ENCODE peak calls at places on chromosomes 16 and 17, in ten cellular contexts. M, G, J, I, K, D, H, Q, O and C are unnamed samples.

GRCh38 chr17:7440823-7441174 is 1.5 kb downstream of the FGF11 start:
- DNase-seq in H (no peak), D (no peak), M (peak), Q (no peak), O (no peak), K (no peak), J (no peak), I (no peak), G (peak), C (peak)

GRCh38 chr17:81397314-81398169 is 2.3 kb downstream of the BAHCC1 start:
- DNase-seq in K (peak), G (peak), Q (peak), H (no peak), D (no peak), I (peak), O (no peak), J (peak), M (peak), C (no peak)

GRCh38 chr17:62882878-62883277 is 74.8 kb upstream of the MARCHF10 start:
- DNase-seq in I (peak), M (peak), G (peak), Q (peak), H (no peak), O (no peak), J (peak), D (no peak), K (no peak), C (no peak)

GRCh38 chr16:52573365-52574104 is 26.6 kb upstream of the TOX3 start:
- DNase-seq in Q (no peak), D (no peak), K (peak), J (no peak), G (no peak), O (no peak), I (no peak), M (no peak), H (no peak), C (peak)

GRCh38 chr17:63486317-63487013 is 9.6 kb downstream of the ACE start:
- DNase-seq in O (no peak), I (no peak), D (no peak), K (no peak), H (no peak), J (no peak), M (no peak), G (no peak), Q (no peak), C (no peak)

GRCh38 chr16:74029122-74029805 is 267.4 kb upstream of the PSMD7 start:
- DNase-seq in Q (no peak), D (no peak), J (no peak), O (no peak), M (no peak), I (no peak), G (no peak), H (no peak), K (no peak), C (no peak)

GRCh38 chr17:55161935-55162555 is 102.7 kb upstream of the HLF start:
- DNase-seq in I (no peak), M (peak), J (peak), K (peak), D (peak), Q (peak), H (no peak), O (no peak), G (peak), C (no peak)

GRCh38 chr16:13390093-13390985 is 488.9 kb downstream of the SHISA9 start:
- DNase-seq in H (no peak), D (no peak), O (no peak), M (no peak), J (no peak), G (no peak), I (no peak), Q (no peak), K (no peak), C (peak)

GRCh38 chr17:59469786-59470485 is 95.5 kb upstream of the DHX40 start:
- DNase-seq in O (no peak), M (no peak), J (no peak), K (no peak), I (no peak), G (no peak), D (no peak), H (peak), Q (no peak), C (no peak)

GRCh38 chr17:66837883-66838665 is 3.2 kb downstream of the CACNG5 start:
- DNase-seq in Q (no peak), J (no peak), O (no peak), H (peak), G (no peak), D (no peak), M (no peak), I (no peak), K (no peak), C (no peak)

GRCh38 chr16:87436225-87437172 is 44.4 kb downstream of the MAP1LC3B start:
- DNase-seq in J (peak), M (peak), I (no peak), H (no peak), D (no peak), K (no peak), Q (no peak), O (no peak), G (peak), C (no peak)

GRCh38 chr16:53836142-53836541 is 132.2 kb downstream of the FTO start:
- DNase-seq in K (no peak), I (no peak), J (no peak), O (no peak), H (no peak), G (no peak), Q (no peak), D (no peak), M (no peak), C (no peak)

GRCh38 chr17:1789936-1790335 is 28.1 kb downstream of the SERPINF1 start:
- DNase-seq in K (no peak), O (no peak), G (no peak), D (no peak), H (no peak), M (no peak), J (no peak), Q (no peak), I (no peak), C (no peak)

GRCh38 chr17:50195196-50195865 is 6.1 kb downstream of the COL1A1 start:
- DNase-seq in H (no peak), D (no peak), K (no peak), Q (no peak), O (no peak), J (peak), M (peak), G (peak), I (no peak), C (no peak)

GRCh38 chr17:50559674-50560184 is 786 bp upstream of the CACNA1G start:
- DNase-seq in D (no peak), I (no peak), H (peak), J (peak), K (peak), G (peak), Q (peak), O (peak), M (peak), C (peak)

GRCh38 chr17:7413346-7413985 is 5.8 kb downstream of the NLGN2 start:
- DNase-seq in Q (no peak), G (peak), O (no peak), D (no peak), M (peak), J (peak), H (no peak), I (no peak), K (no peak), C (no peak)

GRCh38 chr16:19393226-19394074 is 24.2 kb upstream of the TMC5 start:
- DNase-seq in Q (peak), H (no peak), D (no peak), J (no peak), O (no peak), G (peak), I (no peak), M (peak), K (no peak), C (no peak)

GRCh38 chr16:27169511-27170071 is 33.7 kb upstream of the KDM8 start:
- DNase-seq in K (no peak), G (peak), Q (peak), J (peak), I (peak), D (peak), M (peak), O (no peak), H (no peak), C (no peak)

GRCh38 chr16:57630931-57631845 is 2.8 kb downstream of the ADGRG1 start:
- DNase-seq in D (no peak), O (no peak), I (no peak), J (no peak), M (no peak), K (no peak), Q (no peak), H (no peak), G (no peak), C (no peak)

GRCh38 chr16:51591480-51591879 is 440.4 kb upstream of the SALL1 start:
- DNase-seq in G (no peak), O (no peak), H (no peak), J (no peak), K (no peak), Q (no peak), D (no peak), I (no peak), M (no peak), C (no peak)

GRCh38 chr17:5526821-5527598 is 40.6 kb downstream of the MIS12 start:
- DNase-seq in M (peak), D (peak), I (peak), O (peak), J (peak), G (peak), K (peak), Q (peak), H (no peak), C (peak)

GRCh38 chr17:82051776-82052637 is at the start of the genes GPS1 and RFNG:
- DNase-seq in J (peak), K (peak), D (no peak), M (peak), I (peak), G (no peak), H (no peak), Q (peak), O (peak), C (peak)

GRCh38 chr17:19785854-19786253 is 37.8 kb upstream of the ALDH3A1 start:
- DNase-seq in K (no peak), J (no peak), Q (no peak), M (no peak), H (no peak), G (no peak), O (no peak), D (no peak), I (no peak), C (no peak)
- TF ChIP-seq CTCF in K (no peak), J (no peak), Q (peak), M (no peak), H (no peak), G (no peak), O (no peak), D (peak), I (no peak), C (no peak)

DNA sequence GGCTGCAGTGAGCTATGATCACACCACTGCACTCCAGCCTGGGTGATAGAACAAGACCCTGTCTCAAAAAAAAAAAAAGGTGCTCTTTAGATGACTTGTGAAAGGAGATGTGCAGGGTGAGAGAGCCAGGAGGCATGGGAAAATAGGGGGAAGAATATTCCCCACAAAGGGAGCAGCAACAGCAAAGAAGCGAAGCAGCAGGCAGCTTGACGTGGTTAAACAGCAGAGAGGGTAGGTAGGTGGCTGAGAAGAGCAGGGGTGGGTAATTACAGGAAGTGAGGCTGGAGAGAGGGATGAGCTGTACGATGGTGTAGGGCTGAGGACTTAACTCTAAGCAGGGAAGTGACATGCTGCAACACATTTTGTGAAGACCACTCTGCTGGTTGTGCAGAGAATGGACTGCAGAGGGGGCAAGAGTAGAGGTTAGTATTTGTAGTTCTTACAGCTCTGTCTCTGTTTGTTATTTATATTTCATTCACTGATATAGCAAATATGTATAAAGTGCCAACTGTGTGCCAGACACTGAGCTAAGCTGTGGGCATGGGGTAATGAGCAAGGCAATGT is 1.6 kb downstream of the HEATR3 start:
- DNase-seq in O (no peak), Q (peak), K (peak), H (no peak), D (peak), M (peak), G (peak), I (peak), J (peak), C (peak)
- TF ChIP-seq CTCF in O (peak), Q (peak), K (peak), H (no peak), D (peak), M (peak), G (peak), I (peak), J (peak), C (peak)

DNA sequence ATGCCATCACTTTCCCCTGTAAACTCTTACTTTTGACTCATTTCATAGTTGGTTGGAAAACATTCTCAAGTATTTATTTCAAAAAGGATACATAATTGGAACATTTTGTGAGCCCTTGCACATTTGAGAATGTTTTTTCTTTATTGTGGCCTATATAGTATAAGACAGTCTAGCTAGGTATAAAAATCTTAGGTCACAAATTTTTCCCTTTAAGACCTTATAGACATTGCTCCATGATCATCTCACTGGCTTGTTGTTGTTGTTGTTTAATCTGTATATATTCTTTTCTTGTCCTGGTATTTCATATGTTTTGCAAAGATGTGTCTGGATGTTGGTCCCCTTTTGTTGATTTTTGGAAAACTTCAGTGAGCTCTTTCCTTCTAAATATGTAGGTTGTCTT is 194.2 kb downstream of the NTN1 start:
- DNase-seq in I (no peak), M (no peak), J (no peak), K (no peak), H (no peak), D (no peak), G (no peak), O (no peak), Q (no peak), C (no peak)
- TF ChIP-seq CTCF in I (no peak), M (no peak), J (no peak), K (no peak), H (no peak), D (no peak), G (no peak), O (no peak), Q (no peak), C (no peak)

DNA sequence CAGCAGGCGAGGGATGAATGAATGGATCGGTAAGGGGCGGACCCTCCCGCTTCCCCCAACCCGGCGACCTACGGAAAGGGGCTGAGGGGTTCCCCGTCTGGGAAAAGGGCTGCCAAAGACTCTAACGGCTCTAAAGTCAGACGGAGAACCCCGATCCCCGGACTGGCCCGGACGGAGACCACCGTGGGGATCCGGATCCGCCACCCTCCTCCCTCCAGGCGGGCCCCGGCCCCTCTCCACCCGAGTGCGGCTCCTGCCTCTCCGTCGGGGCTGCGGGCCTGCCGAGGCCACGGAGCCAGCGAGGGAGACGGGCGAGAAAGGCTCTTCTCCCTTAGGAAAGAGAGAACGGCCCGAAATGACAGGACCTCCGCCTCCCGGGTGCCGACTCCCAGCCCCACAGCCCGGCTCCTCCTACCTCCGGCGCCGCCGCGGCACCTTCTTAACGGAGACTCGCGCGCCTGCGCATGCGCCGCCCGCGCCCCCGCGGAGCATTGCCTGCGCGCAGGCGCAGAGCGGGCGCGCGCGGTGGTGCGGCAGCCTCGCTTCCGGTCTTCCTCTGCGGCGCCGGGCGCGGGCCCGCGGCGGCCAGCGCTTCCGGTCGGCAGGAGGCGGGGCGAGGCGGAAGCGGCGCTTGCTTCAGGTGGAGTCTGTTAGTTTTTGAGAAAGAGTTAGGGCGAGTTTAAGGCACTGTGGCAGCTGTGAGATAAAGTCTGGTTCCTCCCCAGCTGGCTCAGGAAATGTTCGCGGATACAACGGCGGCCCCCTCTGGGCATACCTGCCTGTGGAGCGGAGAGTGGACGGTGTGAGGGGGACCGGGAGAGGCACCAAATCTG is at the start of gene SLX4:
- DNase-seq in Q (peak), K (peak), D (peak), G (peak), M (peak), J (peak), H (peak), O (peak), I (peak), C (peak)
- TF ChIP-seq CTCF in Q (no peak), K (no peak), D (no peak), G (no peak), M (no peak), J (no peak), H (no peak), O (peak), I (no peak), C (no peak)

GRCh38 chr16:72149676-72150464 is 22.1 kb downstream of the PMFBP1 start:
- DNase-seq in D (no peak), M (no peak), I (peak), G (no peak), Q (no peak), H (no peak), O (no peak), J (no peak), K (no peak), C (no peak)
- TF ChIP-seq CTCF in D (peak), M (no peak), I (no peak), G (no peak), Q (no peak), H (no peak), O (no peak), J (no peak), K (no peak), C (no peak)

GRCh38 chr16:88508376-88508867 is 55.3 kb downstream of the ZFPM1 start:
- DNase-seq in K (no peak), Q (no peak), D (no peak), G (no peak), M (no peak), O (no peak), J (no peak), H (no peak), I (no peak), C (no peak)

GRCh38 chr16:88506723-88507122 is 53.6 kb downstream of the ZFPM1 start:
- DNase-seq in I (no peak), O (no peak), H (no peak), J (no peak), K (no peak), M (no peak), Q (no peak), D (no peak), G (no peak), C (no peak)

GRCh38 chr16:88508868-88509748 is 56.0 kb downstream of the ZFPM1 start:
- DNase-seq in I (no peak), H (no peak), Q (no peak), G (no peak), M (no peak), O (no peak), J (no peak), D (no peak), K (no peak), C (no peak)

GRCh38 chr16:88505405-88506082 is 52.5 kb downstream of the ZFPM1 start:
- DNase-seq in K (peak), O (no peak), H (no peak), G (peak), J (no peak), Q (no peak), D (no peak), I (peak), M (peak), C (no peak)

GRCh38 chr16:88507231-88507743 is 54.2 kb downstream of the ZFPM1 start:
- DNase-seq in J (no peak), I (no peak), G (peak), H (no peak), O (no peak), K (peak), D (no peak), Q (no peak), M (no peak), C (no peak)
- TF ChIP-seq CTCF in J (no peak), I (no peak), G (no peak), H (no peak), O (no peak), K (no peak), D (no peak), Q (no peak), M (no peak), C (no peak)